ENCODE peak calls at places on chromosomes 6 and 20, in six cellular contexts. K is activated T-cell treated with anti-CD3 and anti-CD28 coated beads, Interleukin-2, amount 50 U/mL, for 72 hours; L is stimulated activated CD4-positive, alpha-beta T cell treated with anti-CD3 and anti-CD28 coated beads, Interleukin-1b, Interleukin-23, amount 100 ng/mL, for 1 hour; A is GM06990; Q is islet precursor cell; W is AG08395. U is an unnamed sample.

GRCh38 chr6:70312165-70312564 is 9.3 kb upstream of the COL9A1 start:
- DNase-seq in K (no peak), L (no peak), A (no peak), Q (peak), W (peak), U (no peak)

GRCh38 chr6:156963712-156964700 is 186.8 kb downstream of the ARID1B start:
- DNase-seq in K (peak), L (no peak), A (peak), Q (no peak), W (peak), U (no peak)

GRCh38 chr20:17431621-17432364 is 99.4 kb downstream of the BFSP1 start:
- DNase-seq in K (peak), L (peak), A (no peak), Q (no peak), W (peak), U (no peak)

GRCh38 chr20:23141016-23141415 is 54.9 kb upstream of the CD93 start:
- DNase-seq in K (no peak), L (no peak), A (no peak), Q (no peak), W (no peak), U (no peak)

GRCh38 chr6:126439040-126439439 is 99.1 kb downstream of the CENPW start:
- DNase-seq in K (no peak), L (no peak), A (no peak), Q (no peak), W (no peak), U (no peak)

GRCh38 chr20:58297394-58297793 is 12.1 kb upstream of the RAB22A start:
- DNase-seq in K (no peak), L (no peak), A (no peak), Q (no peak), W (no peak), U (no peak)

GRCh38 chr20:10129749-10130148 is 88.9 kb upstream of the SNAP25 start:
- DNase-seq in K (no peak), L (no peak), A (no peak), Q (no peak), W (no peak), U (no peak)

GRCh38 chr6:55922406-55922805 is 47.0 kb upstream of the BMP5 start:
- DNase-seq in K (no peak), L (no peak), A (no peak), Q (no peak), W (no peak), U (no peak)

GRCh38 chr6:110495949-110496348 is 19.5 kb upstream of the SLC22A16 start:
- DNase-seq in K (no peak), L (no peak), A (no peak), Q (peak), W (no peak), U (no peak)

GRCh38 chr20:6976096-6976495 is 208.6 kb downstream of the BMP2 start:
- DNase-seq in K (no peak), L (no peak), A (no peak), Q (no peak), W (no peak), U (no peak)